ENCODE peak calls at places on chromosomes 16 and 17, in ten cellular contexts. R is GM13976, L is astrocyte of the cerebellum, Z is suprapubic skin, S is kidney epithelial cell, K is psoas muscle, Q is HepG2, W is lower leg skin, X is fibroblast of pulmonary artery, J is GM10248. M is an unnamed sample.

GRCh38 chr16:80932725-80933124 is 74.0 kb downstream of the CMC2 start:
- DNase-seq in Z (peak), W (peak), X (peak), S (peak), K (peak), R (no peak), J (no peak), L (peak), Q (no peak), M (no peak)

GRCh38 chr17:8391711-8392110 is 5.9 kb downstream of the RNF222 start:
- DNase-seq in W (peak), X (no peak), L (no peak), Z (no peak), J (no peak), Q (no peak), S (no peak), R (no peak), K (no peak), M (no peak)

GRCh38 chr17:58335061-58335731 is 6.6 kb upstream of the TSPOAP1 start:
- DNase-seq in X (no peak), L (no peak), K (no peak), Q (no peak), W (no peak), Z (peak), J (no peak), S (no peak), R (no peak), M (peak)

GRCh38 chr17:45962221-45962972 is 36.7 kb upstream of the STH start:
- DNase-seq in S (no peak), X (no peak), Q (no peak), R (no peak), J (no peak), Z (no peak), W (no peak), L (no peak), K (no peak), M (no peak)

GRCh38 chr17:1829189-1829578 is 518 bp downstream of the SMYD4 start:
- DNase-seq in Z (no peak), J (peak), K (peak), S (no peak), W (no peak), L (no peak), R (no peak), X (peak), Q (peak), M (no peak)

GRCh38 chr17:35537569-35538209 is at the start of gene SLFN12L:
- DNase-seq in W (no peak), X (no peak), Z (no peak), Q (no peak), L (no peak), J (peak), S (no peak), K (no peak), R (no peak), M (no peak)

GRCh38 chr16:4942481-4942880 is 5.5 kb upstream of the PPL start:
- DNase-seq in R (no peak), Q (no peak), L (no peak), W (no peak), S (no peak), X (no peak), J (no peak), K (no peak), Z (no peak), M (no peak)

GRCh38 chr16:15810411-15810810 is 46.4 kb downstream of the MYH11 start:
- DNase-seq in L (no peak), Z (no peak), S (no peak), R (no peak), J (no peak), W (no peak), X (no peak), K (no peak), Q (no peak), M (no peak)

GRCh38 chr17:49823614-49824013 is 24.3 kb downstream of the TAC4 start:
- DNase-seq in Z (no peak), X (no peak), W (no peak), R (no peak), J (no peak), S (no peak), K (no peak), L (peak), Q (no peak), M (no peak)

GRCh38 chr17:43581130-43581529 is 35.0 kb upstream of the ETV4 start:
- DNase-seq in W (no peak), X (no peak), Z (no peak), K (no peak), S (no peak), J (no peak), Q (no peak), L (no peak), R (no peak), M (no peak)

GRCh38 chr17:41511130-41511529 is 5.7 kb upstream of the KRT13 start:
- DNase-seq in Q (no peak), L (no peak), J (no peak), X (no peak), K (no peak), S (no peak), W (no peak), R (no peak), Z (no peak), M (no peak)

GRCh38 chr17:7262192-7263070 is at the start of gene CLDN7:
- DNase-seq in S (no peak), W (peak), L (no peak), K (no peak), Z (no peak), J (no peak), X (no peak), Q (no peak), R (no peak), M (no peak)

GRCh38 chr17:10792156-10792555 is 11.7 kb downstream of the TMEM238L start:
- DNase-seq in L (no peak), R (no peak), Z (peak), K (no peak), X (no peak), W (no peak), S (no peak), J (no peak), Q (no peak), M (peak)

GRCh38 chr17:43200127-43200526 is 11.5 kb upstream of the TMEM106A start:
- DNase-seq in R (no peak), W (no peak), X (no peak), Z (no peak), S (no peak), J (no peak), L (no peak), K (no peak), Q (no peak), M (no peak)

GRCh38 chr17:82230627-82231311 is 1.9 kb downstream of the SLC16A3 start:
- DNase-seq in Z (peak), R (peak), X (peak), W (peak), S (no peak), Q (peak), J (peak), K (peak), L (peak), M (peak)

GRCh38 chr16:85274924-85275323 is 162.7 kb upstream of the CIBAR2 start:
- DNase-seq in X (no peak), S (no peak), R (no peak), K (no peak), J (no peak), Q (no peak), L (no peak), Z (no peak), W (no peak), M (no peak)

GRCh38 chr16:57807252-57807967 is 5.1 kb upstream of the KIFC3 start:
- DNase-seq in J (no peak), L (no peak), W (no peak), Z (no peak), Q (no peak), K (no peak), X (no peak), R (no peak), S (no peak), M (no peak)

GRCh38 chr17:40309031-40309937 is at the start of gene RARA:
- DNase-seq in Z (peak), W (peak), S (no peak), X (peak), R (peak), Q (peak), K (peak), L (no peak), J (peak), M (no peak)

GRCh38 chr17:63531022-63531965 is 8.1 kb downstream of the KCNH6 start:
- DNase-seq in R (no peak), J (no peak), L (no peak), Z (no peak), K (no peak), Q (peak), X (no peak), S (no peak), W (no peak), M (no peak)

GRCh38 chr17:20995164-20995872 is 47.5 kb downstream of the USP22 start:
- DNase-seq in X (no peak), R (no peak), W (peak), L (no peak), K (no peak), Z (no peak), S (no peak), Q (no peak), J (no peak), M (peak)

GRCh38 chr16:70681382-70682238 is 4.2 kb downstream of the MTSS2 start:
- DNase-seq in R (no peak), W (no peak), X (no peak), K (peak), L (no peak), Z (no peak), J (no peak), S (no peak), Q (peak), M (no peak)

GRCh38 chr17:74779948-74780400 is 3.8 kb upstream of the NAT9 start:
- DNase-seq in X (no peak), L (no peak), J (peak), W (no peak), S (no peak), Q (no peak), R (peak), K (no peak), Z (no peak), M (peak)

GRCh38 chr17:4175921-4176802 is 33.2 kb downstream of the CYB5D2 start:
- DNase-seq in X (no peak), K (no peak), J (peak), Z (no peak), R (peak), Q (no peak), S (no peak), W (no peak), L (peak), M (no peak)

GRCh38 chr17:38741853-38742421 is 6.2 kb downstream of the PCGF2 start:
- DNase-seq in W (no peak), Q (no peak), X (no peak), Z (peak), S (no peak), L (peak), R (no peak), J (no peak), K (peak), M (peak)

GRCh38 chr16:14300631-14301149 is 229.6 kb downstream of the MRTFB start:
- DNase-seq in W (peak), Q (peak), K (peak), R (peak), L (peak), X (peak), Z (peak), J (peak), S (peak), M (peak)

GRCh38 chr17:2906907-2907306 is 110.7 kb downstream of the RAP1GAP2 start:
- DNase-seq in S (no peak), L (no peak), W (no peak), R (no peak), Q (no peak), J (no peak), X (no peak), K (no peak), Z (no peak), M (no peak)

GRCh38 chr17:10243905-10244844 is 45.8 kb upstream of the GAS7 start:
- DNase-seq in L (no peak), J (no peak), S (no peak), K (no peak), R (no peak), Z (no peak), W (no peak), Q (no peak), X (peak), M (no peak)

GRCh38 chr16:15701975-15702970 is 52.2 kb downstream of the NDE1 start:
- DNase-seq in L (no peak), J (no peak), X (peak), Q (no peak), S (no peak), W (no peak), R (no peak), Z (no peak), K (no peak), M (no peak)

GRCh38 chr16:12185563-12185962 is 209.0 kb downstream of the SNX29 start:
- DNase-seq in J (no peak), Z (no peak), W (no peak), K (no peak), R (no peak), L (no peak), Q (no peak), X (no peak), S (no peak), M (no peak)

GRCh38 chr16:57357330-57358151 is 1.0 kb upstream of the CCL22 start:
- DNase-seq in L (no peak), Z (no peak), R (peak), W (peak), Q (peak), S (no peak), K (no peak), J (no peak), X (no peak), M (no peak)

GRCh38 chr17:65634533-65634932 is 73.1 kb upstream of the AXIN2 start:
- DNase-seq in L (no peak), K (no peak), Z (no peak), W (no peak), Q (peak), S (no peak), X (no peak), R (no peak), J (no peak), M (no peak)

GRCh38 chr17:8739104-8739503 is 5.5 kb downstream of the CCDC42 start:
- DNase-seq in Q (no peak), J (no peak), X (no peak), S (no peak), Z (no peak), R (no peak), L (no peak), W (no peak), K (no peak), M (no peak)

GRCh38 chr17:61009619-61010018 is 332.0 kb downstream of the BCAS3 start:
- DNase-seq in W (no peak), Q (no peak), Z (no peak), K (no peak), R (no peak), L (peak), S (no peak), J (no peak), X (peak), M (no peak)

GRCh38 chr16:23388786-23389185 is 64.2 kb downstream of the COG7 start:
- DNase-seq in Q (no peak), W (no peak), Z (no peak), R (no peak), L (no peak), S (no peak), J (no peak), K (no peak), X (no peak), M (no peak)

GRCh38 chr16:88754912-88755744 is 29.9 kb downstream of the PIEZO1 start:
- DNase-seq in Z (no peak), W (no peak), X (peak), S (no peak), K (no peak), R (no peak), L (no peak), Q (no peak), J (no peak), M (no peak)

GRCh38 chr16:28823719-28824547 is 1.1 kb downstream of the ATXN2L start:
- DNase-seq in L (peak), R (peak), J (peak), W (peak), Q (peak), X (peak), K (peak), Z (peak), S (peak), M (peak)

GRCh38 chr16:28824548-28824973 is 1.8 kb downstream of the ATXN2L start:
- DNase-seq in L (no peak), K (no peak), X (no peak), Q (no peak), W (no peak), R (no peak), S (no peak), Z (no peak), J (no peak), M (no peak)

GRCh38 chr16:28821874-28822519 is 802 bp upstream of the ATXN2L start:
- DNase-seq in S (no peak), J (no peak), W (no peak), X (no peak), R (no peak), K (no peak), Q (no peak), L (no peak), Z (no peak), M (no peak)

GRCh38 chr16:28823291-28823718 is 506 bp downstream of the ATXN2L start:
- DNase-seq in L (no peak), Z (no peak), R (no peak), X (no peak), Q (no peak), K (no peak), J (no peak), W (peak), S (no peak), M (no peak)

DNA sequence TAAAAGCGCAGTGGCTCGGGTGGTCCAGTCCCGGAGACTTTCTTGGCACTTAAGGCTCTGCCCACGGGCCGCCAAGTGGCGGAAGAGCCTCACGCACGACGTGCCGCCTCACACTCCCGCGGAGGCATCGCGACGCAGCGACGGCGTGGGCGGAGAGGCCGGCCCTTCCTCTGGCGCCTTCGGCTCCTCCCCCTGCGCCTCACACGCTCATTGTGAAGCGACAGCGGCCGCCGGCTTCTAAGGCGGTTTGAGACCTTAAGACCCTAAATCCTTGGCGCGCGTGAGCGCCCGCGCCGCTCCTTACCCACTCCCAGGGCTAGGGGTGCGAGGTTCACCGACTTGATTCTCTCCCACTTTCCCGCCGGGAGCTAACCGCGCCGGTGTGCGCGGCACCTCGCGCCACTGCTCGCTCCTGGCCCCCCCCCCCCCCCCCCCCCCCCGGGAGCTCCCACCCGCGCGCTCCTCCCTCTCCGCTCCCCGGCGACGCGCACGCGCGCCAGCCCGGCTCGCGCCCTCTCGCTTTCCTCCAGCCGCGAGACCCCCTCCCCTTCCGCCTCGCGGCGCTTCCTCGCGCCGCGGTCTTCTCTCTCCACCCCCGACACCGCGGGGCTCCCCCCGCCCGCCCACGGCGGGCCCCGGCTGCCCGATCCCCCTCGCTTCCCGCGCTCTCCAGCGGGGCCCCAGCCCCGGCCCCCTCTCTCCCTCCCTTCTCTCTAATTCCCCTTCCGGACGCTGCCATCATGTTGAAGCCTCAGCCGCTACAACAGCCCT is at the start of gene ATXN2L:
- DNase-seq in J (peak), R (peak), X (peak), L (peak), S (peak), Z (peak), K (peak), W (peak), Q (peak), M (peak)
- TF ChIP-seq CTCF in J (no peak), R (no peak), X (no peak), L (no peak), S (no peak), Z (no peak), K (no peak), W (no peak), Q (peak), M (no peak)

DNA sequence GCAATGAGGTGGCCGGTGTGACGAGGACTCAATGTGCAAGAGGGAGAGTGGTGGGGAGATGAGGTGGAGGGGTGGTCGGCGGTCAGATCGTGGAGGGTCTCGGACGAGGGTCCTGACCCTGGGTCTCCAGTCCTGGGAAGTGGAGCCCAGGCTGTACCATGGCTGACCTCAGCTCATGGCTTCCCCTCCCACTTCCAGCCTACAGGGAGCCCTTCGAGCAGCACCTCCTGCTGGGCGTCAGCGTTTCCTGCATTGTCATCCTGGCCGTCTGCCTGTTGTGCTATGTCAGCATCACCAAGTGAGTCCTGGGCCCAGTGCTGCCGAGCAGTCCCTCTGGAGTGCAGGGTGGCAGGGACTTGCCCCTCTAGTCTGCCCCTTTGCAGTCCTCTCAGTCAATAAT is 41.8 kb downstream of the IL4R start:
- DNase-seq in J (no peak), W (peak), K (peak), S (no peak), Q (peak), X (peak), L (no peak), R (no peak), Z (no peak), M (peak)
- TF ChIP-seq CTCF in J (peak), W (no peak), K (no peak), S (peak), Q (peak), X (peak), L (peak), R (peak), Z (no peak), M (peak)

GRCh38 chr17:75978938-75979704 is at the start of the genes ACOX1 and TEN1:
- DNase-seq in Q (peak), J (peak), L (peak), X (peak), Z (peak), K (peak), W (peak), R (peak), S (peak), M (peak)
- TF ChIP-seq CTCF in Q (peak), J (peak), L (no peak), X (no peak), Z (no peak), K (no peak), W (no peak), R (peak), S (peak), M (peak)

GRCh38 chr17:17205368-17206148 is 575 bp downstream of the PLD6 start:
- DNase-seq in K (peak), Z (peak), R (peak), X (no peak), L (no peak), W (peak), J (peak), Q (peak), S (peak), M (no peak)
- TF ChIP-seq CTCF in K (no peak), Z (no peak), R (no peak), X (no peak), L (no peak), W (no peak), J (no peak), Q (no peak), S (no peak), M (no peak)

GRCh38 chr17:76947309-76947708 is 79.1 kb downstream of the MGAT5B start:
- DNase-seq in R (no peak), S (no peak), X (no peak), J (no peak), K (no peak), Z (no peak), W (no peak), Q (no peak), L (no peak), M (no peak)

GRCh38 chr17:76947771-76948170 is 79.6 kb downstream of the MGAT5B start:
- DNase-seq in R (no peak), X (no peak), Z (no peak), L (no peak), W (no peak), Q (no peak), K (no peak), J (no peak), S (no peak), M (no peak)

GRCh38 chr17:76946772-76947135 is 78.5 kb downstream of the MGAT5B start:
- DNase-seq in R (no peak), J (no peak), Z (no peak), L (no peak), Q (no peak), S (no peak), K (no peak), X (no peak), W (no peak), M (no peak)

GRCh38 chr17:76948726-76949342 is 80.6 kb downstream of the MGAT5B start:
- DNase-seq in X (no peak), L (no peak), J (no peak), Q (no peak), R (no peak), Z (no peak), S (no peak), W (no peak), K (no peak), M (no peak)

GRCh38 chr17:76948301-76948700 is 80.1 kb downstream of the MGAT5B start:
- DNase-seq in J (no peak), L (no peak), S (no peak), X (no peak), W (no peak), Z (no peak), Q (no peak), K (no peak), R (no peak), M (no peak)
- TF ChIP-seq CTCF in J (no peak), L (no peak), S (no peak), X (no peak), W (no peak), Z (no peak), Q (no peak), K (no peak), R (no peak), M (no peak)